ENCODE peak calls at places on chromosomes 1 and 21, in nine cellular contexts. R is mucosa of gallbladder, M is astrocyte of the cerebellum, E is lower leg skin, B is T follicular helper cell, N is dorsolateral prefrontal cortex, G is ascending aorta, Z is putamen, S is kidney epithelial cell. F is an unnamed sample.

GRCh38 chr1:31568895-31569655 is 7.2 kb upstream of the TINAGL1 start:
- DNase-seq in B (no peak), R (no peak), Z (no peak), M (no peak), S (no peak), E (peak; percentile 74), G (no peak), N (peak; percentile 14), F (no peak)

GRCh38 chr1:82921759-82922158 is 1077.2 kb downstream of the TTLL7 start:
- DNase-seq in N (no peak), E (no peak), M (no peak), R (no peak), B (no peak), Z (peak; percentile 17), S (no peak), G (no peak), F (no peak)

GRCh38 chr21:43208561-43209332 is 39.9 kb downstream of the CRYAA start:
- DNase-seq in S (no peak), E (peak; percentile 78), R (no peak), N (peak; percentile 22), B (no peak), G (no peak), M (no peak), Z (no peak), F (no peak)

GRCh38 chr1:192342842-192343241 is 26.1 kb downstream of the RGS21 start:
- DNase-seq in G (no peak), R (no peak), E (no peak), M (no peak), B (no peak), S (no peak), N (no peak), Z (no peak), F (no peak)

GRCh38 chr1:159214149-159214760 is 9.6 kb downstream of the ACKR1 start:
- DNase-seq in B (peak; percentile 13), S (no peak), M (peak; percentile 8), N (peak; percentile 57), E (no peak), R (peak; percentile 36), Z (no peak), G (no peak), F (peak; percentile 7)

GRCh38 chr1:184775329-184775728 is 20.7 kb upstream of the EDEM3 start:
- DNase-seq in G (no peak), M (no peak), Z (no peak), N (no peak), B (no peak), E (no peak), S (no peak), R (no peak), F (no peak)

GRCh38 chr1:68453060-68453665 is 3.4 kb upstream of the RPE65 start:
- DNase-seq in M (no peak), Z (no peak), S (no peak), R (no peak), G (no peak), E (no peak), N (no peak), B (no peak), F (no peak)

GRCh38 chr1:165345502-165345901 is 11.0 kb downstream of the LMX1A start:
- DNase-seq in M (no peak), N (no peak), B (no peak), Z (no peak), E (no peak), G (no peak), R (no peak), S (no peak), F (no peak)

F was measured in GOT3.